ENCODE peak calls at places on chromosome 13, in ten cellular contexts. K is anterior cingulate cortex; I is A549; A is astrocyte of the hippocampus; R is cardiac fibroblast; N is H7; M is stimulated activated CD4-positive, alpha-beta T cell treated with anti-CD3 and anti-CD28 coated beads, TNF-alpha, amount 100 ng/mL, for 48 hours; E is GOT3; Q is HT1080; G is upper lobe of left lung. B is an unnamed sample.

GRCh38 chr13:113013878-113014751 is 45.1 kb downstream of the MCF2L start:
- DNase-seq in M (no peak), R (no peak), A (no peak), G (peak; percentile 69), I (no peak), N (no peak), E (no peak), K (no peak), Q (no peak), B (no peak)

GRCh38 chr13:79987761-79988160 is 353.2 kb downstream of the SPRY2 start:
- DNase-seq in I (no peak), Q (no peak), A (no peak), M (no peak), G (no peak), R (no peak), E (no peak), N (no peak), K (no peak), B (no peak)

GRCh38 chr13:93289047-93289446 is 62.4 kb downstream of the GPC6 start:
- DNase-seq in I (no peak), R (no peak), N (no peak), A (no peak), G (no peak), M (no peak), Q (no peak), K (no peak), E (no peak), B (no peak)

GRCh38 chr13:97367427-97367826 is 66.5 kb upstream of the RAP2A start:
- DNase-seq in R (peak; percentile 51), N (no peak), M (no peak), G (no peak), I (no peak), Q (peak; percentile 65), E (no peak), K (no peak), A (peak; percentile 92), B (peak; percentile 61)

GRCh38 chr13:44921931-44922758 is 67.1 kb downstream of the NUFIP1 start:
- DNase-seq in Q (peak; percentile 90), I (peak; percentile 92), G (no peak), E (peak; percentile 46), A (peak; percentile 97), N (no peak), M (no peak), R (peak; percentile 98), K (no peak), B (no peak)

GRCh38 chr13:109145631-109146030 is 516.2 kb downstream of the MYO16 start:
- DNase-seq in N (peak; percentile 67), A (peak; percentile 86), G (no peak), E (no peak), K (no peak), Q (peak; percentile 65), I (peak; percentile 78), R (peak; percentile 89), M (no peak), B (peak; percentile 77)

GRCh38 chr13:95296326-95296939 is 4.8 kb downstream of the ABCC4 start:
- DNase-seq in E (no peak), G (no peak), N (peak; percentile 77), K (no peak), R (peak; percentile 29), Q (no peak), I (peak; percentile 49), A (peak; percentile 53), M (no peak), B (peak; percentile 41)

GRCh38 chr13:111485491-111486250 is 165.2 kb downstream of the TEX29 start:
- DNase-seq in R (no peak), G (peak; percentile 48), K (no peak), I (no peak), Q (no peak), M (no peak), E (no peak), N (no peak), A (no peak), B (no peak)

GRCh38 chr13:95113601-95114000 is 187.7 kb downstream of the ABCC4 start:
- DNase-seq in Q (no peak), A (no peak), E (no peak), K (no peak), R (no peak), I (no peak), M (no peak), N (no peak), G (no peak), B (no peak)

GRCh38 chr13:110116072-110116487 is 190.9 kb downstream of the COL4A1 start:
- DNase-seq in K (no peak), Q (no peak), I (peak; percentile 79), E (no peak), G (peak; percentile 90), R (peak; percentile 77), A (no peak), M (peak; percentile 30), N (peak; percentile 94), B (no peak)

GRCh38 chr13:113963376-113963775 is 10.5 kb downstream of the C13orf46 start:
- DNase-seq in G (peak; percentile 50), E (no peak), M (no peak), A (no peak), I (no peak), Q (no peak), N (no peak), K (no peak), R (no peak), B (no peak)

GRCh38 chr13:112791662-112792440 is 102.0 kb downstream of the ATP11A start:
- DNase-seq in M (no peak), Q (no peak), K (no peak), I (no peak), N (peak; percentile 47), A (no peak), R (no peak), E (no peak), G (peak; percentile 86), B (no peak)

GRCh38 chr13:94186470-94186869 is 293.0 kb downstream of the DCT start:
- DNase-seq in N (no peak), E (no peak), M (no peak), Q (no peak), I (no peak), K (no peak), A (no peak), R (no peak), G (no peak), B (no peak)

GRCh38 chr13:22311734-22312404 is 641.0 kb downstream of the FGF9 start:
- DNase-seq in R (no peak), E (no peak), M (no peak), Q (no peak), A (no peak), N (no peak), K (no peak), G (peak; percentile 46), I (no peak), B (peak; percentile 15)